ENCODE peak calls at places on chromosomes 6 and 20, in ten cellular contexts. F is activated B cell treated with CpG ODN at 0.5 μM for 24 hours, Z is NCI-H524, U is SIG-M5, H is neural crest cell, S is hippocampal formation, T is astrocyte, K is glutamatergic neuron, E is WERI-Rb-1, N is MM.1S. V is an unnamed sample.

GRCh38 chr6:91751496-91751895 is 1164.6 kb upstream of the MAP3K7 start:
- DNase-seq in F (no peak), Z (no peak), U (no peak), H (no peak), S (peak; percentile 7), T (no peak), K (no peak), E (no peak), N (no peak), V (no peak)

GRCh38 chr6:169933251-169933821 is 181.9 kb downstream of the ERMARD start:
- DNase-seq in F (no peak), Z (no peak), U (no peak), H (no peak), S (no peak), T (no peak), K (no peak), E (no peak), N (no peak), V (no peak)

GRCh38 chr6:89536230-89536629 is 102.3 kb downstream of the LYRM2 start:
- DNase-seq in F (no peak), Z (no peak), U (no peak), H (no peak), S (no peak), T (no peak), K (peak; percentile 18), E (no peak), N (no peak), V (no peak)

GRCh38 chr6:141988954-141989705 is 143.6 kb upstream of the GJE1 start:
- DNase-seq in F (no peak), Z (peak; percentile 16), U (no peak), H (peak; percentile 6), S (no peak), T (peak; percentile 46), K (peak; percentile 28), E (peak; percentile 25), N (peak; percentile 28), V (peak; percentile 27)

GRCh38 chr20:60101201-60101893 is 143.1 kb downstream of the CDH26 start:
- DNase-seq in F (no peak), Z (no peak), U (no peak), H (no peak), S (no peak), T (no peak), K (no peak), E (no peak), N (no peak), V (no peak)

GRCh38 chr6:142950291-142950690 is 5.3 kb upstream of the HIVEP2 start:
- DNase-seq in F (no peak), Z (no peak), U (no peak), H (no peak), S (no peak), T (no peak), K (no peak), E (no peak), N (no peak), V (no peak)

GRCh38 chr20:58549681-58550542 is 34.7 kb upstream of the APCDD1L start:
- DNase-seq in F (no peak), Z (no peak), U (no peak), H (no peak), S (no peak), T (no peak), K (no peak), E (no peak), N (no peak), V (no peak)

GRCh38 chr6:16712931-16713484 is 48.3 kb downstream of the ATXN1 start:
- DNase-seq in F (no peak), Z (no peak), U (peak; percentile 85), H (no peak), S (peak; percentile 42), T (peak; percentile 94), K (no peak), E (no peak), N (no peak), V (no peak)

GRCh38 chr20:53750827-53751393 is 157.3 kb upstream of the ZNF217 start:
- DNase-seq in F (no peak), Z (no peak), U (no peak), H (no peak), S (no peak), T (peak; percentile 86), K (no peak), E (no peak), N (no peak), V (peak; percentile 46)

GRCh38 chr6:127190552-127190951 is 72.1 kb downstream of the RSPO3 start:
- DNase-seq in F (no peak), Z (no peak), U (no peak), H (no peak), S (no peak), T (no peak), K (no peak), E (no peak), N (peak; percentile 32), V (no peak)

GRCh38 chr6:156164701-156165454 is 612.3 kb upstream of the ARID1B start:
- DNase-seq in F (no peak), Z (no peak), U (no peak), H (no peak), S (no peak), T (no peak), K (no peak), E (no peak), N (no peak), V (no peak)

GRCh38 chr6:112149236-112149635 is 61.8 kb downstream of the FAM229B start:
- DNase-seq in F (no peak), Z (peak; percentile 86), U (no peak), H (no peak), S (no peak), T (no peak), K (no peak), E (no peak), N (no peak), V (no peak)

GRCh38 chr6:118324081-118324480 is 224.0 kb upstream of the PLN start:
- DNase-seq in F (no peak), Z (no peak), U (no peak), H (no peak), S (no peak), T (no peak), K (no peak), E (no peak), N (no peak), V (no peak)

GRCh38 chr6:63807056-63807455 is 171.5 kb downstream of the PHF3 start:
- DNase-seq in F (no peak), Z (no peak), U (no peak), H (no peak), S (no peak), T (no peak), K (no peak), E (no peak), N (no peak), V (no peak)